ENCODE peak calls at places on chromosomes 4 and X, in ten cellular contexts. K is choroid plexus epithelial cell, N is tibial nerve, Y is ascending aorta, B is upper lobe of right lung, T is fibroblast of lung, O is IMR-90, M is body of pancreas, I is PC-3, L is cardiac muscle cell. W is an unnamed sample.

GRCh38 chr4:121138014-121138413 is 26.1 kb downstream of the TNIP3 start:
- DNase-seq in I (no peak), Y (no peak), L (no peak), M (no peak), K (no peak), B (no peak), O (no peak), T (no peak), N (no peak), W (no peak)

GRCh38 chrX:16892504-16893362 is 22.6 kb upstream of the RBBP7 start:
- DNase-seq in K (peak), N (peak), B (no peak), L (peak), I (peak), T (peak), O (peak), M (peak), Y (peak), W (peak)

GRCh38 chr4:109930872-109931271 is 18.2 kb downstream of the EGF start:
- DNase-seq in B (no peak), L (no peak), K (no peak), Y (no peak), O (no peak), M (peak), N (no peak), T (no peak), I (no peak), W (no peak)

GRCh38 chrX:27671234-27671633 is 81.1 kb downstream of the DCAF8L2 start:
- DNase-seq in Y (no peak), K (no peak), N (no peak), B (no peak), M (no peak), I (no peak), O (no peak), T (no peak), L (no peak), W (no peak)

GRCh38 chr4:145098675-145099037 is 545 bp downstream of the ABCE1 start:
- DNase-seq in I (peak), N (peak), M (peak), L (peak), B (no peak), T (peak), K (peak), O (peak), Y (peak), W (peak)

GRCh38 chrX:17154001-17154400 is 207.5 kb downstream of the REPS2 start:
- DNase-seq in I (peak), N (no peak), L (no peak), Y (no peak), O (no peak), M (no peak), K (no peak), B (no peak), T (peak), W (no peak)

GRCh38 chr4:11805837-11806236 is 377.1 kb upstream of the HS3ST1 start:
- DNase-seq in B (no peak), N (no peak), L (peak), Y (no peak), M (no peak), K (peak), I (peak), O (peak), T (peak), W (peak)

GRCh38 chrX:154408659-154409221 is 314 bp downstream of the DNASE1L1 start:
- DNase-seq in K (no peak), T (no peak), B (no peak), L (no peak), O (no peak), N (no peak), Y (peak), I (no peak), M (no peak), W (no peak)

GRCh38 chr4:7295917-7296660 is 103.8 kb downstream of the SORCS2 start:
- DNase-seq in N (peak), O (peak), M (peak), L (peak), B (peak), Y (no peak), K (peak), T (peak), I (peak), W (peak)

GRCh38 chr4:185529413-185529812 is 5.9 kb downstream of the PDLIM3 start:
- DNase-seq in I (no peak), Y (no peak), L (no peak), M (no peak), T (no peak), B (no peak), N (no peak), K (no peak), O (no peak), W (no peak)

GRCh38 chrX:150150780-150151125 is 212.4 kb upstream of the MAMLD1 start:
- DNase-seq in I (no peak), L (no peak), B (no peak), O (no peak), K (no peak), Y (no peak), N (no peak), T (no peak), M (no peak), W (no peak)

GRCh38 chr4:10673817-10674369 is 10.7 kb downstream of the CLNK start:
- DNase-seq in O (no peak), L (no peak), M (no peak), K (no peak), N (no peak), Y (no peak), B (no peak), I (no peak), T (no peak), W (no peak)

GRCh38 chr4:23851455-23851854 is 38.4 kb downstream of the PPARGC1A start:
- DNase-seq in I (no peak), T (no peak), L (no peak), K (no peak), M (no peak), B (no peak), O (no peak), N (no peak), Y (no peak), W (no peak)

GRCh38 chrX:18542897-18543296 is 117.5 kb downstream of the CDKL5 start:
- DNase-seq in Y (peak), T (no peak), I (no peak), O (no peak), N (no peak), M (no peak), B (no peak), K (no peak), L (no peak), W (no peak)

GRCh38 chr4:2462992-2463762 is 5.7 kb upstream of the RNF4 start:
- DNase-seq in M (no peak), B (no peak), L (peak), N (no peak), K (no peak), I (no peak), Y (no peak), T (no peak), O (no peak), W (no peak)
- TF ChIP-seq CTCF in M (no peak), B (no peak), L (no peak), N (no peak), K (no peak), I (peak), Y (peak), T (no peak), O (no peak), W (no peak)

GRCh38 chr4:86326399-86326798 is 33.5 kb downstream of the MAPK10 start:
- DNase-seq in L (no peak), B (no peak), N (no peak), I (no peak), Y (no peak), T (peak), M (no peak), O (peak), K (peak), W (no peak)
- H3K4me3 ChIP-seq in L (no peak), B (no peak), N (no peak), I (no peak), Y (no peak), T (no peak), M (no peak), O (no peak), K (no peak), W (no peak)

DNA sequence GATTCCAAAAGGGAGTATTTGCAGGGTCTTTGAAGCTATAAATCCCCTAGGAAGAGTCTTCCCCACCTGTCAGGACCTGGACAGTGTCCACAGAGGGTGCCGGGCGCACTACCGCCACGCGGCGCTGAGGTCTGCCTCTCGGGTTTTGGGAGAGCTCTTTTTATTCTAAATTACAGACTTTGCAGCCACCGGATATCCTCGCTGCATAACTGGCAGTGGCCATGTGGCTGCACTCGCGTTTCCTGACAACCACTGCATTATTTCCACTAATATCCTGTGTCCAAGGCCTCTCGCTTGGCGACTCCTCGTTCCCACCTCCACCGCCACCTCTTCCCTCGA is 608 bp upstream of the TMEM131L start:
- DNase-seq in B (peak), Y (peak), O (peak), K (peak), T (peak), M (peak), I (peak), N (peak), L (peak), W (peak)
- TF ChIP-seq CTCF in B (peak), Y (peak), O (no peak), K (peak), T (peak), M (peak), I (no peak), N (no peak), L (peak), W (peak)

GRCh38 chrX:68694429-68695205 is 47.2 kb downstream of the STARD8 start:
- DNase-seq in N (no peak), Y (no peak), T (no peak), K (no peak), O (no peak), B (no peak), L (no peak), M (no peak), I (no peak), W (peak)
- H3K4me3 ChIP-seq in N (peak), Y (peak), T (peak), K (peak), O (peak), B (peak), L (peak), M (peak), I (no peak), W (peak)

DNA sequence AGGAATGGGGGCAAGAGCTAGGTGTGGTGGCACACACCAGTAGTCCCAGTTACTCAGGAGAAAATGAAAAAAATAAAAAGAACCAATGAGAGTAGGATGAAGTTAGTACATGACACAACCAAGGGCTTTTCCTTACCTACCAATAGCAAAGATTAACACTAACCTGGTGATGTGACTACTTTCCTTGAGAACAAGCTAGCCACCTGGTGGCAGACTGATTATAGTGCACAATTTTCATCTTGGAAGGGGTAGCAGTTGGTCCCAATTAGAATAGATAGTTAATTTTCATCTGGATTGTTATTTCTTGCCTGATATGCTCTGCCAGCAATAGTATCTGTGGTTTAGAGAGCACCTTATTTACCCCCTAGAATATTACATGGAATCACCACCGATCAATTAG is 1216.8 kb upstream of the PABPC4L start:
- DNase-seq in M (no peak), L (peak), T (peak), Y (no peak), N (no peak), O (peak), B (no peak), I (peak), K (peak), W (peak)
- TF ChIP-seq CTCF in M (no peak), L (peak), T (peak), Y (no peak), N (no peak), O (peak), B (no peak), I (peak), K (peak), W (peak)

GRCh38 chrX:152926923-152927322 is 29.1 kb downstream of the ZNF185 start:
- DNase-seq in Y (no peak), B (no peak), M (no peak), T (no peak), I (no peak), N (no peak), O (peak), L (no peak), K (no peak), W (no peak)

GRCh38 chrX:152927858-152928760 is 30.2 kb downstream of the ZNF185 start:
- DNase-seq in I (no peak), L (no peak), O (no peak), N (no peak), K (no peak), M (no peak), Y (no peak), B (no peak), T (no peak), W (no peak)

GRCh38 chrX:152928761-152929400 is 31.0 kb downstream of the ZNF185 start:
- DNase-seq in N (no peak), T (no peak), K (no peak), B (peak), Y (no peak), I (no peak), O (no peak), M (no peak), L (no peak), W (no peak)

GRCh38 chrX:152925835-152926234 is 28.0 kb downstream of the ZNF185 start:
- DNase-seq in L (no peak), B (no peak), I (no peak), N (no peak), K (no peak), M (no peak), T (no peak), O (no peak), Y (no peak), W (no peak)

DNA sequence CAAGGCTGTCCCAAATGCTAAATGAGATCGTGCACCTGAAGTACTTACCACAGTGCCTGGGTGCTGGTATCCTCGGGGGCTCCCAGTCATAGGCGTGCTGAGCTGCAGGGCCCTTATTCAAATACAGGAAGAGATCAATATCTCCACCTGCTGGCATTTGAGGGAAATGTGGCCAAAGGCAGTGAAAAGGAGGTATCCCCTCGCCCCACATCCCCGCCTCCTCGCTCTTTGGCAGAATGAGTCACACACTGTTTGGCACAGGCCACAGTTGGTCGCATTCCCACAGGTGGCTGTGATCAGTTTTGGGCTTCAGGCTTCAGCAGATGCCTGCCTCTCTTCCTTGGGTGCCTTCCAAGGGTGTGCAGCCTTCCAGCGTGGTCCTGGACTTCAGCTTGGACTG is 28.4 kb downstream of the ZNF185 start:
- DNase-seq in K (peak), N (peak), M (peak), Y (no peak), L (peak), T (peak), B (no peak), I (peak), O (peak), W (peak)
- H3K4me3 ChIP-seq in K (no peak), N (no peak), M (no peak), Y (no peak), L (no peak), T (no peak), B (no peak), I (no peak), O (no peak), W (no peak)